ENCODE peak calls at places on chromosomes 11 and 22, in four cellular contexts. O is RPMI7951, P is NAMALWA, B is lower leg skin. J is an unnamed sample.

GRCh38 chr11:118215262-118215661 is 9.5 kb downstream of the JAML start:
- DNase-seq in P (peak), O (no peak), B (no peak), J (no peak)

GRCh38 chr11:94521684-94522083 is 9.4 kb downstream of the C11orf97 start:
- DNase-seq in P (peak), B (no peak), O (peak), J (no peak)

GRCh38 chr22:45968751-45969413 is 8.1 kb downstream of the WNT7B start:
- DNase-seq in O (peak), P (no peak), B (no peak), J (no peak)

GRCh38 chr22:24592144-24592845 is 578 bp downstream of the LRRC75B start:
- DNase-seq in B (no peak), P (no peak), O (no peak), J (no peak)

GRCh38 chr11:66373261-66373660 is 1.7 kb upstream of the SLC29A2 start:
- DNase-seq in O (no peak), P (no peak), B (no peak), J (no peak)

GRCh38 chr11:87356428-87356827 is 318.7 kb downstream of the TMEM135 start:
- DNase-seq in P (no peak), O (no peak), B (no peak), J (no peak)

GRCh38 chr11:64568584-64569140 is 22.4 kb upstream of the SLC22A12 start:
- DNase-seq in O (no peak), B (no peak), P (no peak), J (no peak)

GRCh38 chr11:10581481-10582019 is 13.1 kb upstream of the LYVE1 start:
- DNase-seq in B (no peak), O (peak), P (no peak), J (peak)

GRCh38 chr11:3155691-3156258 is 9.3 kb downstream of the OSBPL5 start:
- DNase-seq in O (peak), P (no peak), B (no peak), J (peak)

GRCh38 chr22:26970809-26971394 is 313.5 kb downstream of the MIAT start:
- DNase-seq in B (peak), P (peak), O (no peak), J (no peak)

GRCh38 chr11:1757861-1758610 is 5.7 kb downstream of the CTSD start:
- DNase-seq in B (no peak), P (no peak), O (no peak), J (no peak)

GRCh38 chr22:49036513-49036912 is 791.2 kb downstream of the BRD1 start:
- DNase-seq in P (no peak), B (no peak), O (no peak), J (no peak)